ENCODE peak calls at places on chromosomes 11 and 22, in seven cellular contexts. H is DMS53; G is stromal cell of bone marrow; C is activated CD4-positive, alpha-beta T cell treated with anti-CD3 and anti-CD28 coated beads for 36 hours; K is AG10803; Z is stimulated activated CD8-positive, alpha-beta memory T cell treated with anti-CD3 and anti-CD28 coated beads, Interleukin-15, amount 100 ng/mL, for 48 hours; F is non-pigmented ciliary epithelial cell. N is an unnamed sample.

GRCh38 chr22:26326803-26327202 is 102.3 kb upstream of the ASPHD2 start:
- DNase-seq in K (no peak), H (no peak), G (no peak), Z (no peak), C (no peak), F (no peak), N (no peak)

GRCh38 chr11:113994077-113994954 is 19.4 kb downstream of the HTR3A start:
- DNase-seq in K (no peak), F (no peak), G (no peak), C (peak; percentile 51), Z (no peak), H (peak; percentile 43), N (no peak)

GRCh38 chr22:37676691-37677627 is 1.5 kb downstream of the LGALS1 start:
- DNase-seq in C (peak; percentile 97), H (peak; percentile 85), G (peak; percentile 92), Z (peak; percentile 92), K (peak; percentile 98), F (peak; percentile 91), N (peak; percentile 92)

GRCh38 chr11:101913631-101914030 is 1.2 kb upstream of the CEP126 start:
- DNase-seq in Z (no peak), F (no peak), G (no peak), C (no peak), K (no peak), H (no peak), N (no peak)

GRCh38 chr11:134678744-134679143 is 266.7 kb upstream of the B3GAT1 start:
- DNase-seq in Z (no peak), F (no peak), C (no peak), H (no peak), K (no peak), G (no peak), N (no peak)

GRCh38 chr11:62574363-62575057 is 819 bp upstream of the EEF1G start:
- DNase-seq in K (no peak), G (no peak), C (no peak), H (peak; percentile 75), F (no peak), Z (no peak), N (no peak)

GRCh38 chr22:37300551-37301017 is 18.3 kb downstream of the CYTH4 start:
- DNase-seq in G (no peak), K (no peak), C (peak; percentile 63), Z (no peak), F (no peak), H (no peak), N (no peak)

GRCh38 chr11:84906995-84907394 is 720.1 kb downstream of the DLG2 start:
- DNase-seq in G (peak; percentile 76), Z (no peak), F (no peak), C (no peak), K (peak; percentile 37), H (no peak), N (peak; percentile 76)

GRCh38 chr11:121520243-121521144 is 67.7 kb upstream of the SORL1-AS1 start:
- DNase-seq in Z (no peak), F (peak; percentile 22), G (peak; percentile 54), C (no peak), H (no peak), K (peak; percentile 91), N (peak; percentile 57)

GRCh38 chr11:9716275-9717039 is 52.6 kb downstream of the SWAP70 start:
- DNase-seq in Z (no peak), K (peak; percentile 31), G (peak; percentile 60), C (peak; percentile 18), H (no peak), F (peak; percentile 48), N (peak; percentile 75)

GRCh38 chr22:28783786-28784671 is 11.5 kb downstream of the CCDC117 start:
- DNase-seq in F (no peak), C (no peak), K (no peak), H (peak; percentile 85), G (no peak), Z (no peak), N (no peak)

GRCh38 chr11:95024958-95025357 is at the start of gene KDM4E:
- DNase-seq in K (no peak), F (no peak), H (no peak), C (no peak), Z (no peak), G (no peak), N (no peak)

GRCh38 chr11:95140397-95141030 is 50.9 kb downstream of the ENDOD1 start:
- DNase-seq in H (no peak), K (no peak), C (no peak), G (no peak), Z (no peak), F (peak; percentile 68), N (no peak)

GRCh38 chr11:95266751-95267374 is 35.9 kb upstream of the SESN3 start:
- DNase-seq in G (no peak), Z (no peak), K (peak; percentile 46), H (peak; percentile 84), F (no peak), C (no peak), N (no peak)

GRCh38 chr11:46332093-46332567 is 15.1 kb upstream of the DGKZ start:
- DNase-seq in K (no peak), H (no peak), Z (no peak), C (no peak), G (no peak), F (no peak), N (no peak)

GRCh38 chr11:45994421-45995341 is 72.2 kb downstream of the LARGE2 start:
- DNase-seq in G (no peak), H (no peak), C (peak; percentile 6), K (peak; percentile 53), F (no peak), Z (no peak), N (peak; percentile 59)

GRCh38 chr22:43413826-43414225 is 2.0 kb downstream of the MPPED1 start:
- DNase-seq in C (no peak), G (no peak), Z (no peak), H (no peak), K (no peak), F (no peak), N (no peak)

GRCh38 chr11:30463266-30463665 is 122.9 kb downstream of the MPPED2 start:
- DNase-seq in C (no peak), Z (no peak), K (no peak), H (no peak), F (no peak), G (no peak), N (no peak)

GRCh38 chr11:83573097-83573496 is 286.9 kb upstream of the CCDC90B start:
- DNase-seq in K (peak; percentile 71), Z (no peak), F (peak; percentile 23), H (no peak), G (peak; percentile 51), C (no peak), N (peak; percentile 13)

GRCh38 chr11:118263694-118264567 is at the start of gene MPZL2:
- DNase-seq in F (no peak), G (no peak), K (no peak), C (peak; percentile 67), H (peak; percentile 82), Z (no peak), N (no peak)